ENCODE peak calls at places on chromosomes 12 and 14, in four cellular contexts. O is tibial nerve, U is SW480, S is HTR-8/SVneo. F is an unnamed sample.

GRCh38 chr12:132324841-132325732 is 4.3 kb downstream of the GALNT9 start:
- DNase-seq in O (no peak), U (no peak), S (no peak), F (no peak)

GRCh38 chr12:27703720-27704452 is 6.7 kb upstream of the MRPS35 start:
- DNase-seq in O (peak; percentile 91), U (peak; percentile 88), S (peak; percentile 92), F (peak; percentile 85)

GRCh38 chr12:51371295-51371953 is 19.8 kb downstream of the GALNT6 start:
- DNase-seq in O (peak; percentile 48), U (peak; percentile 92), S (peak; percentile 92), F (no peak)

GRCh38 chr12:65740873-65741600 is 83.2 kb upstream of the HMGA2 start:
- DNase-seq in O (peak; percentile 71), U (peak; percentile 77), S (peak; percentile 82), F (no peak)

GRCh38 chr12:51593539-51593938 is 2.5 kb downstream of the SCN8A start:
- DNase-seq in O (no peak), U (no peak), S (no peak), F (no peak)

GRCh38 chr14:105497671-105498429 is 6.8 kb downstream of the TEDC1 start:
- DNase-seq in O (no peak), U (no peak), S (no peak), F (no peak)

GRCh38 chr12:112929715-112930114 is 8.6 kb upstream of the OAS3 start:
- DNase-seq in O (no peak), U (no peak), S (no peak), F (no peak)

GRCh38 chr12:23816394-23816851 is 133.0 kb downstream of the SOX5 start:
- DNase-seq in O (no peak), U (no peak), S (no peak), F (no peak)

GRCh38 chr14:67762051-67762450 is 54.3 kb downstream of the ZFYVE26 start:
- DNase-seq in O (no peak), U (no peak), S (no peak), F (no peak)

GRCh38 chr14:92582706-92583452 is 69.3 kb downstream of the RIN3 start:
- DNase-seq in O (no peak), U (no peak), S (no peak), F (no peak)

GRCh38 chr14:21771671-21772070 is 98.1 kb upstream of the OR4E1 start:
- DNase-seq in O (no peak), U (no peak), S (no peak), F (no peak)

GRCh38 chr12:14664434-14665023 is 31.9 kb downstream of the GUCY2C start:
- DNase-seq in O (peak; percentile 74), U (peak; percentile 62), S (peak; percentile 7), F (peak; percentile 52)

GRCh38 chr14:64580451-64580850 is 30.7 kb downstream of the PPP1R36 start:
- DNase-seq in O (no peak), U (no peak), S (no peak), F (no peak)

GRCh38 chr14:26199599-26200370 is 398.0 kb downstream of the NOVA1 start:
- DNase-seq in O (no peak), U (peak; percentile 75), S (peak; percentile 12), F (no peak)

GRCh38 chr12:460301-461230 is 827 bp downstream of the B4GALNT3 start:
- DNase-seq in O (no peak), U (no peak), S (peak; percentile 48), F (no peak)

GRCh38 chr14:79951572-79951971 is 259.7 kb downstream of the DIO2 start:
- DNase-seq in O (no peak), U (no peak), S (no peak), F (no peak)

GRCh38 chr12:105706321-105706972 is 376.0 kb downstream of the C12orf75 start:
- DNase-seq in O (no peak), U (peak; percentile 27), S (peak; percentile 58), F (no peak)

GRCh38 chr12:47079894-47080724 is at the start of gene AMIGO2:
- DNase-seq in O (peak; percentile 34), U (peak; percentile 31), S (no peak), F (peak; percentile 15)

F was measured in pons.